ENCODE peak calls at places on chromosomes 6 and 20, in nine cellular contexts. T, K, C, Y, G, R, V, P and E are unnamed samples. For H3K4me1, the result is how much of the 10 kb centered on the place peaks cover.

GRCh38 chr20:2402271-2402980 is 21.7 kb downstream of the TGM6 start:
- DNase-seq in T (no peak), C (no peak), K (no peak), G (peak), R (peak), Y (no peak), P (no peak), V (no peak), E (no peak)

GRCh38 chr6:50637267-50637666 is 76.1 kb upstream of the TFAP2D start:
- DNase-seq in C (no peak), Y (no peak), V (no peak), P (no peak), R (no peak), K (no peak), G (no peak), T (no peak), E (no peak)

GRCh38 chr20:61814726-61815125 is 251.0 kb downstream of the TAF4 start:
- DNase-seq in G (no peak), K (no peak), Y (no peak), P (no peak), T (no peak), V (no peak), C (no peak), R (no peak), E (no peak)

GRCh38 chr20:58523072-58523681 is 8.0 kb upstream of the APCDD1L start:
- DNase-seq in T (no peak), V (no peak), R (peak), G (no peak), Y (no peak), C (no peak), K (no peak), P (no peak), E (peak)

GRCh38 chr6:40733290-40733689 is 146.1 kb upstream of the LRFN2 start:
- DNase-seq in P (no peak), Y (no peak), G (peak), R (no peak), V (no peak), K (no peak), T (no peak), C (no peak), E (peak)

GRCh38 chr6:41422156-41422555 is 86.7 kb downstream of the NCR2 start:
- DNase-seq in V (no peak), Y (no peak), C (no peak), G (no peak), T (no peak), P (no peak), K (no peak), R (no peak), E (no peak)

GRCh38 chr6:170085475-170086401 is 205.1 kb downstream of the DLL1 start:
- DNase-seq in G (no peak), T (no peak), V (no peak), K (no peak), P (no peak), C (peak), R (no peak), Y (peak), E (no peak)

GRCh38 chr20:44334709-44335108 is 2.1 kb upstream of the R3HDML start:
- DNase-seq in G (no peak), Y (no peak), T (no peak), V (no peak), K (no peak), C (no peak), R (no peak), P (no peak), E (no peak)

GRCh38 chr6:138357928-138358327 is 19.8 kb upstream of the SMIM28 start:
- DNase-seq in Y (no peak), C (no peak), G (no peak), R (no peak), P (no peak), K (no peak), V (no peak), T (no peak), E (no peak)

GRCh38 chr20:58480455-58481356 is 34.5 kb downstream of the APCDD1L start:
- DNase-seq in G (no peak), Y (no peak), T (no peak), K (no peak), R (no peak), C (no peak), V (no peak), P (no peak), E (peak)

GRCh38 chr6:36703982-36704381 is 6.4 kb downstream of the RAB44 start:
- DNase-seq in P (no peak), G (no peak), R (no peak), T (no peak), K (no peak), C (peak), V (no peak), Y (no peak), E (no peak)
- H3K4me1 ChIP-seq in P (under half), G (under half), R (under half), T (under half), K (under half), C (under half), V (under half), Y (under half), E (under half)

GRCh38 chr6:75608955-75609533 is 7.4 kb downstream of the SENP6 start:
- DNase-seq in V (no peak), P (no peak), T (no peak), C (no peak), K (no peak), G (peak), R (no peak), Y (no peak), E (no peak)
- H3K4me1 ChIP-seq in V (under half), P (half or more), T (half or more), C (under half), K (half or more), G (half or more), R (under half), Y (half or more), E (under half)

GRCh38 chr6:108944058-108944457 is 95.8 kb downstream of the ARMC2 start:
- DNase-seq in P (no peak), T (no peak), G (no peak), Y (no peak), K (no peak), V (no peak), R (no peak), C (no peak), E (no peak)

GRCh38 chr6:108941281-108941680 is 93.1 kb downstream of the ARMC2 start:
- DNase-seq in K (no peak), C (no peak), R (no peak), V (no peak), G (no peak), P (no peak), T (no peak), Y (no peak), E (no peak)

GRCh38 chr6:108941867-108942266 is 93.6 kb downstream of the ARMC2 start:
- DNase-seq in V (no peak), R (no peak), Y (no peak), C (no peak), K (no peak), P (no peak), T (no peak), G (no peak), E (no peak)

GRCh38 chr6:108942556-108943492 is 94.6 kb downstream of the ARMC2 start:
- DNase-seq in Y (no peak), K (no peak), V (no peak), G (no peak), C (peak), P (peak), R (no peak), T (no peak), E (no peak)

GRCh38 chr6:108940741-108941140 is 92.5 kb downstream of the ARMC2 start:
- DNase-seq in T (no peak), C (no peak), G (no peak), K (no peak), P (no peak), V (no peak), Y (no peak), R (no peak), E (no peak)
- H3K4me1 ChIP-seq in T (under half), C (under half), G (under half), K (under half), P (under half), V (under half), Y (under half), R (under half), E (under half)

DNA sequence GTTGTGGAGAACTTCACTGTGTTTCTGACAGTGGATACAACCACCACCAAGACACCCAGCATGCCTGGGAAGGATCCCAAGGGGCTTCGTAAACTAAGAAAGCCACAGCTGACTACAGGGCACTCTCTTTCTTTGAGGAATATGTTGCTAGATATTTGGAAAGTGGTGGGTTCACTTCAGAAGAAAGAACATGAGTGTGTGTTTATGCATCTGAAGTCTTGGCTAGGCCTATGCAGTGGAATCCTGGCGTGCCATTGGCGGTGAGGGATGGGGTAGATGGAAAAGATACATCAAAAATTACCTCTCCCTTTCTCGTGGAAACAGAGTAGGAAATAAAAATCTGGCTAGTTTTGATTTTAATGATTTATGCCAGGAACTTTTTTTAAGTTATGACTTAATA is 187.7 kb downstream of the PDE7B start:
- DNase-seq in C (no peak), G (no peak), P (no peak), T (no peak), Y (no peak), K (no peak), V (no peak), R (no peak), E (no peak)
- H3K4me1 ChIP-seq in C (under half), G (under half), P (under half), T (under half), Y (half or more), K (under half), V (under half), R (under half), E (under half)

DNA sequence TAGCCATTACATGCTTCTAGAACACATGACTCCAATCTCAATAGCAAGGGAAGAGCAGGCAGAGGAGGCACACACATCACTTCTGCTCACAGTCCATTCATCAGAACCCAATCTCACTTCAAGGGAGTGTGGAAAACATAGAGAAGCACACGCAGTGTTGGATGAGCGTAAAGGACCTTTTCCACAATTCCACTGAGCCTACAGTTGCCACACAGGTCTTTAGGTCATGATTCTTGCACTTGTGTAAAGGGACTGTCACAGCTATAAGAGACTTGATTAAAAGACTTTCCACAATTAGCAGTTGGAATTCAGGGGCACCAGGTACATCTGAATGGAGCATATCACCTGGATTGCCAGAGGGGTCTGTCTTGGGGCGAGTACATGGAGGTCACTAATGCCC is 86.2 kb downstream of the TBC1D7 start:
- DNase-seq in R (no peak), Y (no peak), P (no peak), T (no peak), V (no peak), C (no peak), G (no peak), K (no peak), E (no peak)
- H3K4me1 ChIP-seq in R (under half), Y (under half), P (under half), T (under half), V (under half), C (under half), G (under half), K (under half), E (under half)

DNA sequence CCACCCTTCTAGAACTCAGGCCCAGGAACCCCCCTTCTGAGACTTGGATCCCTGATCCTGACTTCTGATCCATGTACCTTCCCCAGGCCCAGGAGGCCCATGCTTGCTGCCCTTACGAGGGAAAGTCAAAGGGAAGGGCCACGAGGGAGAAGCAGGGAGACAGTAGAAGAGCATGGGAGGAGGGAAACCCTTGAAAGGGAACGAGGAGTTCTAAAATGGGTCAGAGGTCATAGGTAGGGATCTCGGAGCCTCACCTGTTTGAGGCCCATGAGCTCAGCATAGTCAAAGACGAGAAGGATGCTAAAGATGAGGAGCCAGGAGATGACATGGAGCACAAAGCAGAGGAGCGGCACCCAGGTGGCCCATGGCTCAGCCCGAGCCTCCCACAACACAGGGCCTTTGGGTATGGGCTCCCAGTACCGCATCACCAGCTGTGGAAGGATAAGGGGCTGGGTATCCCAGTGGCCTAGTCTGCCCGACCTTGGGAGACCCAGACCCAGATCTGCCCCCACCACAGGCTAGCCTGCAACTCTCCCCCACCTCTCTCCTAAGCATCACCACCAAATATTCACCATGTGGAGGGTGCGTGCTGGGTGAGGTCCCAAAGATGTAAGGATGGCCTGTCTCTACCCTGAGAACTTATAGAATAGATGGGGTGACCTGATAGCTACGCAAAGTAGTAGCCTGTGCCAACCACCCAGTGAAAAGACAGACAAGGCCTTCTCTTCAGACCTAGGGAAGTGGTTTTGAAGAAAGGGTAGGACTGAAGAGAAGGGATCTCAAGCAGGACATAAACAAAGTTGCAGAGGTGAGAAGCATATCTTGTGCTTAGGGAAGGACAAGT is 1.5 kb downstream of the NRM start:
- DNase-seq in G (peak), V (no peak), K (no peak), Y (no peak), C (no peak), T (no peak), R (no peak), P (no peak), E (no peak)
- H3K4me1 ChIP-seq in G (half or more), V (under half), K (under half), Y (under half), C (under half), T (half or more), R (under half), P (under half), E (under half)

GRCh38 chr6:15264412-15264811 is 18.5 kb downstream of the JARID2 start:
- DNase-seq in C (no peak), K (no peak), P (no peak), Y (no peak), T (no peak), G (no peak), R (no peak), V (no peak), E (no peak)

GRCh38 chr6:15263780-15264374 is 18.0 kb downstream of the JARID2 start:
- DNase-seq in G (no peak), V (no peak), T (no peak), K (no peak), C (no peak), R (no peak), P (no peak), Y (no peak), E (no peak)

GRCh38 chr6:15266423-15266996 is 20.6 kb downstream of the JARID2 start:
- DNase-seq in V (no peak), K (no peak), Y (no peak), C (no peak), T (no peak), G (no peak), P (no peak), R (no peak), E (no peak)

GRCh38 chr6:15265787-15266186 is 19.9 kb downstream of the JARID2 start:
- DNase-seq in C (no peak), Y (no peak), T (no peak), V (no peak), R (no peak), K (no peak), G (no peak), P (no peak), E (no peak)

GRCh38 chr6:15264902-15265761 is 19.3 kb downstream of the JARID2 start:
- DNase-seq in P (no peak), K (no peak), T (no peak), C (no peak), G (no peak), Y (no peak), R (peak), V (no peak), E (no peak)
- H3K4me1 ChIP-seq in P (half or more), K (under half), T (half or more), C (under half), G (under half), Y (half or more), R (half or more), V (under half), E (under half)

GRCh38 chr20:24654425-24654824 is 185.0 kb downstream of the SYNDIG1 start:
- DNase-seq in C (no peak), R (no peak), T (no peak), G (no peak), P (no peak), Y (no peak), V (no peak), K (no peak), E (no peak)
- H3K4me1 ChIP-seq in C (under half), R (under half), T (under half), G (under half), P (under half), Y (under half), V (under half), K (under half), E (under half)